ENCODE peak calls at places on chromosomes 3 and 15, in seven cellular contexts. M is RWPE1; D is CD4-positive, alpha-beta memory T cell; F is heart left ventricle; X is CD8-positive, alpha-beta memory T cell; K is CD4-positive, alpha-beta T cell; O is uterus. C is an unnamed sample.

GRCh38 chr3:126666002-126666401 is 11.1 kb upstream of the TXNRD3 start:
- DNase-seq in M (no peak), F (no peak), O (no peak), D (no peak), K (no peak), X (no peak), C (no peak)

GRCh38 chr3:13244695-13245449 is 171.6 kb upstream of the IQSEC1 start:
- DNase-seq in K (no peak), D (no peak), F (no peak), X (no peak), M (peak), O (no peak), C (no peak)

GRCh38 chr3:133996251-133996661 is 33.5 kb downstream of the SLCO2A1 start:
- DNase-seq in X (no peak), K (no peak), F (no peak), D (no peak), M (no peak), O (no peak), C (no peak)

GRCh38 chr15:101008158-101009139 is 89.3 kb downstream of the LRRK1 start:
- DNase-seq in D (peak), F (peak), O (peak), X (peak), K (peak), M (peak), C (peak)

GRCh38 chr3:170064108-170064507 is 26.3 kb downstream of the GPR160 start:
- DNase-seq in F (no peak), O (no peak), D (no peak), X (no peak), K (no peak), M (no peak), C (no peak)

GRCh38 chr3:104273046-104273649 is 1093.6 kb upstream of the ALCAM start:
- DNase-seq in M (peak), O (no peak), X (no peak), D (no peak), F (no peak), K (no peak), C (no peak)

GRCh38 chr3:100030346-100030745 is 84.0 kb downstream of the FILIP1L start:
- DNase-seq in O (no peak), K (no peak), X (no peak), M (no peak), F (no peak), D (no peak), C (no peak)

GRCh38 chr3:36653095-36653494 is 111.3 kb downstream of the DCLK3 start:
- DNase-seq in X (no peak), O (no peak), F (no peak), M (no peak), K (no peak), D (no peak), C (no peak)

GRCh38 chr15:65393091-65393490 is 15.3 kb upstream of the IGDCC3 start:
- DNase-seq in D (no peak), O (no peak), M (no peak), K (no peak), F (no peak), X (no peak), C (no peak)

GRCh38 chr3:131772278-131772893 is 262.4 kb downstream of the CPNE4 start:
- DNase-seq in K (no peak), X (no peak), O (no peak), F (no peak), M (no peak), D (no peak), C (no peak)

GRCh38 chr15:82168296-82168695 is 94.2 kb downstream of the EFL1 start:
- DNase-seq in K (no peak), F (no peak), D (no peak), X (no peak), O (no peak), M (no peak), C (no peak)

GRCh38 chr15:55649058-55649423 is 60.9 kb upstream of the PYGO1 start:
- DNase-seq in M (peak), O (no peak), F (no peak), X (no peak), D (no peak), K (no peak), C (no peak)

GRCh38 chr3:14627815-14628214 is 23.7 kb upstream of the CCDC174 start:
- DNase-seq in F (no peak), X (no peak), M (no peak), O (no peak), K (no peak), D (no peak), C (no peak)

GRCh38 chr3:187739125-187739560 is 6.1 kb downstream of the BCL6 start:
- DNase-seq in K (no peak), D (no peak), X (no peak), M (peak), O (no peak), F (peak), C (no peak)

GRCh38 chr15:93217343-93217742 is 128.3 kb upstream of the RGMA start:
- DNase-seq in D (no peak), K (no peak), M (no peak), O (no peak), F (peak), X (no peak), C (no peak)

GRCh38 chr3:52879581-52879980 is 17.8 kb downstream of the STIMATE start:
- DNase-seq in M (no peak), K (no peak), F (no peak), O (no peak), D (no peak), X (no peak), C (no peak)

GRCh38 chr3:197398301-197398878 is 100.0 kb upstream of the DLG1 start:
- DNase-seq in O (no peak), F (no peak), X (no peak), K (no peak), D (no peak), M (no peak), C (no peak)

GRCh38 chr3:22886394-22886793 is 316.7 kb upstream of the UBE2E2 start:
- DNase-seq in F (peak), K (no peak), O (peak), D (no peak), X (no peak), M (no peak), C (no peak)

GRCh38 chr15:64870350-64870749 is 28.6 kb downstream of the PLEKHO2 start:
- DNase-seq in F (no peak), X (no peak), D (no peak), O (no peak), K (no peak), M (no peak), C (no peak)

GRCh38 chr15:89299896-89300295 is 34.7 kb downstream of the POLG start:
- DNase-seq in X (no peak), D (no peak), M (no peak), K (no peak), O (no peak), F (no peak), C (no peak)

GRCh38 chr3:100001083-100001482 is 113.2 kb downstream of the FILIP1L start:
- DNase-seq in F (no peak), X (no peak), O (no peak), M (no peak), K (no peak), D (no peak), C (no peak)

DNA sequence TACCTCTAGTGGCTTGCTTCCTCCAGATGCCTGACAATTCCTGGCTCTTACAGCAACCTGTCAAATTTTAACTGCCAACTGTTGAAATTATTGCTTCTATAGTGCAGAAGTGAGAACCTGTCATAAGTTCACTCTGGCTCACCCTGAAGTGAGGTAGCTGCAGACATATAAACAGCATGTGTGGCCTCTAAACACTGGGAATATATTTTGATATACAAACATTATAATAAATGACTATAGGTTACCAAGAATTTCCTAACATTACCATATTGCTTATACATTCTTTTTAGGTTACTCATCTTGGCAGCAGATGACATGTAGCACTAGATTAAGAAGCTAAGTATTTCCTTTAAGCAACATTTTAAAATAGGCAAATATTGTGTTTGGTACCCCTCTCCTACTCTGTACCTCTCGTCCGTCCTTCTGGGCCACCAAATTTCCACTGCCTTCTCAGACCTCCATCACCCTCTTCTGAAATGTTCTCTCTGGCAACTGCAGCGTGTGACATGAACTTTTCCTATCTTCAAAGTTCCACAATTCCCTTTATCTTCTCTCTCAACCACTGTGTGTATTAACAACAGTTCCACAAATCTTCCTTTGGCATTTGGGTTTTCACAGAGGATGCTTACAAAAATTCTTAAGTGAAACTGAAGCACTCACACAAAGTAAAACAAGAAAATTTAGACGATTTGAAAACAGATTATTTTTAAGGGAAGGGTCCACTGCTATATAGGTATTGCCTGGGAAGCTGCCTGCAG is 15.3 kb upstream of the XXYLT1 start:
- DNase-seq in M (peak), K (no peak), O (no peak), X (no peak), F (no peak), D (no peak), C (no peak)
- H3K27ac ChIP-seq in M (no peak), K (no peak), O (no peak), X (no peak), F (no peak), D (no peak), C (no peak)

GRCh38 chr3:49489247-49489646 is 19.2 kb downstream of the DAG1 start:
- DNase-seq in M (no peak), X (no peak), K (no peak), F (no peak), O (no peak), D (no peak), C (no peak)

DNA sequence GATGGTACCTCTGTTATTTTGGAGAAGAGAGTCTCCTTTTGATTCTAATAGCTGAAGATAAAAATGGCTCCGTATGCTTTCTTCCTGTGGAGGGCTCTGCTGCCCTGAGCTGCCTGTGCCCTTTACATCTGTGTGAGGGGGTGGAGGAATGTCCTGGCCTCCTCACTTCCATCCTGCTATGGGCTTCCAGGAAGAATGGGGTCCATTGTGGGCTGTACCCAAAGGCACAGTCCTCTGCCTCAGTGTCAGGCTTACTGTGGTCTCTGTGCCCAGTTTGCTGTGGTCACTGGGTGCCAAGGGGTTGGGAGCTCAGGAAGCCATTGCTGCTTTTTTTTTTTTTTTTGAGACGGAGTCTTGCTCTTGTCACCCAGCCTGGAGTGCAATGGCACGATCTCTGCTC is 14.4 kb downstream of the DAG1 start:
- DNase-seq in O (no peak), D (no peak), X (no peak), M (no peak), F (no peak), K (no peak), C (no peak)
- H3K27ac ChIP-seq in O (no peak), D (no peak), X (no peak), M (peak), F (peak), K (no peak), C (no peak)

GRCh38 chr15:85479071-85479647 is 98.8 kb downstream of the AKAP13 start:
- DNase-seq in O (no peak), X (no peak), F (no peak), K (no peak), D (no peak), M (peak), C (no peak)
- H3K27ac ChIP-seq in O (peak), X (no peak), F (peak), K (no peak), D (no peak), M (no peak), C (no peak)

GRCh38 chr3:71241981-71242552 is 341.5 kb downstream of the FOXP1 start:
- DNase-seq in D (no peak), K (no peak), M (no peak), X (no peak), F (no peak), O (no peak), C (no peak)

GRCh38 chr3:71238267-71238985 is 345.1 kb downstream of the FOXP1 start:
- DNase-seq in M (no peak), D (no peak), X (no peak), O (no peak), F (no peak), K (no peak), C (no peak)

GRCh38 chr3:71237661-71238060 is 345.9 kb downstream of the FOXP1 start:
- DNase-seq in M (no peak), K (no peak), D (no peak), O (no peak), X (no peak), F (no peak), C (no peak)

GRCh38 chr3:71243230-71243629 is 340.3 kb downstream of the FOXP1 start:
- DNase-seq in M (no peak), O (no peak), X (no peak), D (no peak), F (no peak), K (no peak), C (no peak)

GRCh38 chr3:71240035-71240434 is 343.5 kb downstream of the FOXP1 start:
- DNase-seq in X (no peak), D (no peak), F (no peak), O (no peak), M (no peak), K (no peak), C (no peak)
- H3K27ac ChIP-seq in X (no peak), D (no peak), F (peak), O (peak), M (no peak), K (no peak), C (no peak)

GRCh38 chr3:81861593-81861992 is 100.1 kb upstream of the GBE1 start:
- DNase-seq in K (no peak), M (no peak), O (no peak), D (no peak), F (no peak), X (no peak), C (no peak)
- H3K27ac ChIP-seq in K (no peak), M (no peak), O (no peak), D (no peak), F (no peak), X (no peak), C (no peak)

GRCh38 chr3:66153961-66154923 is 66.6 kb upstream of the SLC25A26 start:
- DNase-seq in X (no peak), M (no peak), K (no peak), D (no peak), O (no peak), F (no peak), C (no peak)
- H3K27ac ChIP-seq in X (no peak), M (no peak), K (no peak), D (no peak), O (peak), F (peak), C (no peak)

GRCh38 chr3:49556500-49557275 is 2.4 kb downstream of the BSN start:
- DNase-seq in X (no peak), M (no peak), O (no peak), F (no peak), K (no peak), D (no peak), C (no peak)
- H3K27ac ChIP-seq in X (no peak), M (no peak), O (no peak), F (no peak), K (no peak), D (no peak), C (no peak)

GRCh38 chr3:114108137-114108536 is 51.6 kb downstream of the QTRT2 start:
- DNase-seq in K (no peak), X (no peak), M (no peak), F (no peak), O (no peak), D (no peak), C (no peak)

GRCh38 chr3:114111060-114111790 is 54.7 kb downstream of the QTRT2 start:
- DNase-seq in M (no peak), K (no peak), F (no peak), X (no peak), D (no peak), O (no peak), C (peak)

GRCh38 chr3:114115151-114115550 is 58.6 kb downstream of the QTRT2 start:
- DNase-seq in M (no peak), K (no peak), F (no peak), X (no peak), D (no peak), O (no peak), C (no peak)

GRCh38 chr3:114112696-114113095 is 56.2 kb downstream of the QTRT2 start:
- DNase-seq in X (no peak), D (no peak), F (no peak), M (no peak), O (no peak), K (no peak), C (no peak)

DNA sequence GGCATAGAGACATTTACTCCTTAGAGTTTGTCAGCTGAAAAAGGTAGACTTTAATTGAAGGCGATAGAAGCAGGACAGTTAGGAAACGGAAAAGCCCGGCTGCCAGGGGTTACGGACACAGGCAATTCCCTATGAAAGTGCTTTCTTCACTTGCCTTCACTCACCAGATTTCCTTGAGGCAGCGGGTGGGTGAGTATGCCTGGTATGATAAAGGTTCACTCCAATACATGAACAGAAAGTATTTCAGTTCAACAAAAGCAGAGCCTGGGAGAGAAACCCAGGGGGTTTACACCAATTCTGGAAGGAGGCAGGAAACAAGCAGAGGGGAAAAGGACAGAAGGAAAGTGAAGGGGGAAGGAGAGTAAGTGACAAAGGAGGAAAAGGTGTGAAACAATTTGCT is 53.9 kb downstream of the QTRT2 start:
- DNase-seq in D (no peak), X (no peak), F (no peak), M (no peak), O (no peak), K (no peak), C (peak)
- H3K27ac ChIP-seq in D (no peak), X (no peak), F (no peak), M (no peak), O (no peak), K (no peak), C (peak)

GRCh38 chr3:183811638-183812037 is 13.7 kb downstream of the MAP6D1 start:
- DNase-seq in D (no peak), M (peak), O (no peak), F (no peak), K (no peak), X (no peak), C (no peak)
- H3K27ac ChIP-seq in D (no peak), M (peak), O (no peak), F (no peak), K (no peak), X (no peak), C (no peak)

DNA sequence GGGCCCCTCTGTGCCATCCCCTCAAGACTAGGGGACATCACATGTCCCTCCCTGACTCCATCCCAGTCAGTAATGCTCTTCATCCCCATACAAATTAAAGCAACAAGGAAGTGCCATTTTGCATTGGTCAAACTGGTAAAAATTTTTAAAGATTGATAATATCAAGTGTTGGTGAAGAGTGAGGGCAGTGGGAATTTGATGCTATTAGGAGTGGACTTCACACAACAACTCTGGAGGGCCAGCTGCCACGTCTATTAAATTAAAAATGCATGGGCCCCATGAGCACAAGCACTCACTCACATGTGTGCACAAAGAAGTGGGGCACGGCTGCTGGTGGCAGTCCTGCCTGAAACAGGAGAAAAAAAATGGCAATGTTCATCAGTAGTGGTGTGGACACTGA is 47.8 kb downstream of the DNAJB8 start:
- DNase-seq in K (no peak), M (no peak), O (no peak), D (no peak), X (no peak), F (no peak), C (no peak)
- H3K27ac ChIP-seq in K (no peak), M (no peak), O (no peak), D (no peak), X (no peak), F (no peak), C (no peak)